ENCODE peak calls at places on chromosomes 5 and 9, in six cellular contexts. One of them, this sample, is unnamed.

GRCh38 chr5:74161171-74161570 is 479.4 kb downstream of the ENC1 start:
- DNase-seq in frontal cortex: no peak
- DNase-seq in H54: no peak
- DNase-seq in A172: no peak
- DNase-seq in anterior cingulate cortex: no peak
- DNase-seq in iPS-NIHi11: no peak
- DNase-seq in this sample: no peak

GRCh38 chr5:78534148-78535009 is 114.2 kb downstream of the LHFPL2 start:
- DNase-seq in frontal cortex: no peak
- DNase-seq in H54: peak
- DNase-seq in A172: peak
- DNase-seq in anterior cingulate cortex: no peak
- DNase-seq in iPS-NIHi11: no peak
- DNase-seq in this sample: no peak

GRCh38 chr9:129280236-129281231 is 102.5 kb upstream of the IER5L start:
- DNase-seq in frontal cortex: no peak
- DNase-seq in H54: no peak
- DNase-seq in A172: no peak
- DNase-seq in anterior cingulate cortex: no peak
- DNase-seq in iPS-NIHi11: no peak
- DNase-seq in this sample: peak

GRCh38 chr9:133144142-133144886 is 19.4 kb downstream of the GBGT1 start:
- DNase-seq in frontal cortex: peak
- DNase-seq in H54: peak
- DNase-seq in A172: peak
- DNase-seq in anterior cingulate cortex: peak
- DNase-seq in iPS-NIHi11: peak
- DNase-seq in this sample: peak

GRCh38 chr9:101235105-101235866 is 149.5 kb downstream of the BAAT start:
- DNase-seq in frontal cortex: no peak
- DNase-seq in H54: no peak
- DNase-seq in A172: peak
- DNase-seq in anterior cingulate cortex: no peak
- DNase-seq in iPS-NIHi11: peak
- DNase-seq in this sample: no peak

GRCh38 chr5:56523779-56524178 is 290.6 kb upstream of the ANKRD55 start:
- DNase-seq in frontal cortex: no peak
- DNase-seq in H54: no peak
- DNase-seq in A172: no peak
- DNase-seq in anterior cingulate cortex: no peak
- DNase-seq in iPS-NIHi11: no peak
- DNase-seq in this sample: no peak

GRCh38 chr9:18314321-18314720 is 159.6 kb upstream of the ADAMTSL1 start:
- DNase-seq in frontal cortex: no peak
- DNase-seq in H54: no peak
- DNase-seq in A172: no peak
- DNase-seq in anterior cingulate cortex: no peak
- DNase-seq in iPS-NIHi11: no peak
- DNase-seq in this sample: no peak

GRCh38 chr5:57626703-57627102 is 144.1 kb upstream of the ACTBL2 start:
- DNase-seq in frontal cortex: no peak
- DNase-seq in H54: no peak
- DNase-seq in A172: no peak
- DNase-seq in anterior cingulate cortex: no peak
- DNase-seq in iPS-NIHi11: no peak
- DNase-seq in this sample: no peak

GRCh38 chr5:15383469-15383868 is 116.5 kb upstream of the FBXL7 start:
- DNase-seq in frontal cortex: no peak
- DNase-seq in H54: peak
- DNase-seq in A172: peak
- DNase-seq in anterior cingulate cortex: no peak
- DNase-seq in iPS-NIHi11: peak
- DNase-seq in this sample: no peak

GRCh38 chr9:130465383-130466096 is 20.8 kb downstream of the ASS1 start:
- DNase-seq in frontal cortex: no peak
- DNase-seq in H54: no peak
- DNase-seq in A172: no peak
- DNase-seq in anterior cingulate cortex: no peak
- DNase-seq in iPS-NIHi11: peak
- DNase-seq in this sample: no peak

GRCh38 chr9:99782962-99783718 is 38.5 kb upstream of the NR4A3 start:
- DNase-seq in frontal cortex: no peak
- DNase-seq in H54: no peak
- DNase-seq in A172: no peak
- DNase-seq in anterior cingulate cortex: no peak
- DNase-seq in iPS-NIHi11: no peak
- DNase-seq in this sample: no peak

GRCh38 chr9:92807757-92808725 is 43.4 kb upstream of the BICD2 start:
- DNase-seq in frontal cortex: no peak
- DNase-seq in H54: no peak
- DNase-seq in A172: no peak
- DNase-seq in anterior cingulate cortex: no peak
- DNase-seq in iPS-NIHi11: peak
- DNase-seq in this sample: no peak

GRCh38 chr5:61160497-61160896 is 1.8 kb downstream of the SMIM15 start:
- DNase-seq in frontal cortex: no peak
- DNase-seq in H54: no peak
- DNase-seq in A172: no peak
- DNase-seq in anterior cingulate cortex: no peak
- DNase-seq in iPS-NIHi11: no peak
- DNase-seq in this sample: no peak

GRCh38 chr5:146426853-146427618 is 20.1 kb upstream of the TCERG1 start:
- DNase-seq in frontal cortex: no peak
- DNase-seq in H54: peak
- DNase-seq in A172: peak
- DNase-seq in anterior cingulate cortex: no peak
- DNase-seq in iPS-NIHi11: peak
- DNase-seq in this sample: no peak

GRCh38 chr9:125549465-125550215 is 157.4 kb downstream of the MAPKAP1 start:
- DNase-seq in frontal cortex: no peak
- DNase-seq in H54: no peak
- DNase-seq in A172: no peak
- DNase-seq in anterior cingulate cortex: no peak
- DNase-seq in iPS-NIHi11: no peak
- DNase-seq in this sample: peak